ENCODE peak calls at places on chromosomes 16 and 17, in five cellular contexts. T is SW 1271; G is posterior cingulate gyrus; X is activated gamma-delta T cell treated with anti-CD3 and anti-CD28 coated beads, Interleukin-2, amount 50 U/mL, for 16 hours; J is fibroblast of mammary gland. A is an unnamed sample.

GRCh38 chr17:27651411-27652345 is 20.7 kb downstream of the LGALS9 start:
- DNase-seq in T (no peak), G (peak), X (peak), J (peak), A (no peak)

GRCh38 chr17:49676276-49676868 is 1.5 kb downstream of the SPOP start:
- DNase-seq in T (no peak), G (no peak), X (no peak), J (peak), A (no peak)

GRCh38 chr17:39596543-39597267 is 11.0 kb downstream of the NEUROD2 start:
- DNase-seq in T (no peak), G (no peak), X (no peak), J (no peak), A (no peak)

GRCh38 chr17:35387496-35387895 is 14.1 kb upstream of the SLFN11 start:
- DNase-seq in T (no peak), G (no peak), X (no peak), J (no peak), A (no peak)

GRCh38 chr16:72072514-72073342 is 9.7 kb downstream of the HPR start:
- DNase-seq in T (no peak), G (peak), X (no peak), J (peak), A (no peak)

GRCh38 chr17:12133183-12133582 is 112.5 kb downstream of the MAP2K4 start:
- DNase-seq in T (no peak), G (no peak), X (no peak), J (no peak), A (no peak)

GRCh38 chr17:39000021-39000601 is 32.9 kb upstream of the FBXO47 start:
- DNase-seq in T (no peak), G (no peak), X (no peak), J (no peak), A (no peak)

GRCh38 chr16:23114131-23114904 is 34.9 kb downstream of the USP31 start:
- DNase-seq in T (no peak), G (no peak), X (no peak), J (no peak), A (no peak)

GRCh38 chr17:65885484-65885883 is 306.4 kb downstream of the CEP112 start:
- DNase-seq in T (no peak), G (no peak), X (no peak), J (peak), A (no peak)

GRCh38 chr17:31579265-31579664 is 187.8 kb downstream of the RAB11FIP4 start:
- DNase-seq in T (no peak), G (no peak), X (no peak), J (peak), A (peak)

GRCh38 chr16:52861614-52862022 is 191.1 kb downstream of the CHD9NB start:
- DNase-seq in T (no peak), G (no peak), X (no peak), J (peak), A (no peak)

GRCh38 chr16:20866161-20866772 is 33.9 kb downstream of the DCUN1D3 start:
- DNase-seq in T (peak), G (no peak), X (no peak), J (peak), A (peak)

GRCh38 chr16:70601576-70602575 is 44.5 kb upstream of the IL34 start:
- DNase-seq in T (no peak), G (no peak), X (no peak), J (no peak), A (no peak)

GRCh38 chr16:4015275-4015990 is 100.8 kb downstream of the ADCY9 start:
- DNase-seq in T (no peak), G (no peak), X (no peak), J (no peak), A (no peak)

GRCh38 chr16:62041401-62041800 is 5.2 kb upstream of the CDH8 start:
- DNase-seq in T (no peak), G (no peak), X (no peak), J (peak), A (no peak)

GRCh38 chr16:66487580-66488235 is 60.6 kb downstream of the BEAN1 start:
- DNase-seq in T (no peak), G (no peak), X (no peak), J (peak), A (no peak)

A was measured in C1 segment of cervical spinal cord.